ENCODE peak calls at places on chromosomes 12 and 14, in seven cellular contexts. F, G, R, E, A, V and U are unnamed samples.

GRCh38 chr12:42625611-42626010 is 36.1 kb upstream of the PRICKLE1 start:
- DNase-seq in V (no peak), F (no peak), E (no peak), A (no peak), R (no peak), G (peak), U (no peak)

GRCh38 chr14:103723176-103724081 is 7.8 kb downstream of the ZFYVE21 start:
- DNase-seq in G (no peak), R (no peak), E (no peak), F (no peak), V (no peak), A (no peak), U (no peak)

GRCh38 chr12:93317227-93317626 is 60.5 kb upstream of the NUDT4 start:
- DNase-seq in V (no peak), F (peak), G (no peak), R (no peak), E (no peak), A (no peak), U (no peak)

GRCh38 chr14:33699300-33699699 is 251.6 kb downstream of the EGLN3 start:
- DNase-seq in E (no peak), F (no peak), G (no peak), V (no peak), R (no peak), A (no peak), U (no peak)

GRCh38 chr14:89493877-89494634 is 77.0 kb upstream of the FOXN3 start:
- DNase-seq in A (no peak), G (peak), F (no peak), R (no peak), V (peak), E (no peak), U (peak)

GRCh38 chr14:23442721-23443356 is 7.4 kb upstream of the MYH7 start:
- DNase-seq in F (no peak), A (peak), R (no peak), G (no peak), E (no peak), V (peak), U (no peak)

GRCh38 chr12:114404451-114405198 is 1.3 kb downstream of the TBX5 start:
- DNase-seq in E (peak), G (no peak), R (no peak), A (no peak), F (no peak), V (no peak), U (no peak)

GRCh38 chr14:35180179-35180578 is 57.8 kb downstream of the PRORP start:
- DNase-seq in A (no peak), R (no peak), G (no peak), E (no peak), V (no peak), F (no peak), U (no peak)

GRCh38 chr14:102461490-102462317 is 47.9 kb downstream of the ANKRD9 start:
- DNase-seq in V (no peak), F (no peak), E (no peak), R (peak), A (no peak), G (no peak), U (no peak)

GRCh38 chr12:89357297-89357730 is 5.0 kb upstream of the DUSP6 start:
- DNase-seq in V (peak), E (no peak), A (no peak), G (no peak), F (no peak), R (no peak), U (no peak)

GRCh38 chr12:26629864-26630263 is 203.1 kb downstream of the ITPR2 start:
- DNase-seq in F (no peak), A (no peak), G (peak), R (no peak), E (peak), V (peak), U (peak)

GRCh38 chr12:6533653-6534157 is 612 bp upstream of the GAPDH start:
- DNase-seq in R (peak), G (peak), E (peak), V (peak), A (peak), F (no peak), U (peak)

GRCh38 chr12:116708826-116709756 is 28.8 kb downstream of the SPRING1 start:
- DNase-seq in A (peak), R (peak), E (peak), G (peak), F (peak), V (peak), U (peak)

GRCh38 chr12:106681210-106681609 is 93.3 kb upstream of the RIC8B start:
- DNase-seq in F (no peak), E (no peak), V (peak), G (no peak), A (no peak), R (no peak), U (no peak)

GRCh38 chr14:36773558-36773957 is 111.9 kb downstream of the PAX9 start:
- DNase-seq in R (no peak), E (peak), A (no peak), F (peak), G (peak), V (no peak), U (peak)

GRCh38 chr14:36771256-36771655 is 109.6 kb downstream of the PAX9 start:
- DNase-seq in R (no peak), V (no peak), F (no peak), G (no peak), A (no peak), E (no peak), U (no peak)

GRCh38 chr14:36767603-36768281 is 106.1 kb downstream of the PAX9 start:
- DNase-seq in A (no peak), E (no peak), R (no peak), G (peak), V (no peak), F (peak), U (peak)

GRCh38 chr14:36768638-36769337 is 107.1 kb downstream of the PAX9 start:
- DNase-seq in F (no peak), V (no peak), R (peak), G (no peak), E (no peak), A (no peak), U (no peak)

DNA sequence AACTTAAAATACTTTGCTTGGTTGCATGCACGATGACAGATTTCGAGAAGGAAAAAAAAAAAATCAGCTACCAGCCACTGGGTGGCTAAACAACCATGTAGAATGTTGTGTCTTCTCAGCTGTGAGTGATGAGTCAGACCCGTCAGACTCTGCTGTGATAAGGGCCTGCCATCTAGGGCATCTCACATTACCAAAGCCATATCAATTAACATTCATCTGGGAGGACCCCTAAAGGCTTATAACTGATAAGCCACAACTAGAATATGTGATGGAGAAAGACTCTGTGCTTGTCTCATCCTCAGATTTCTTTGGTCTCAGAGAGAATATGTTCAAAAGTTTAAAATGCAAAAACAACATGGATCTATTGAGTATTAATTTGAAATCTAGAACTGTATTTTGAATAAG is 111.5 kb downstream of the PAX9 start:
- DNase-seq in F (peak), G (peak), A (no peak), E (peak), R (no peak), V (no peak), U (peak)
- TF ChIP-seq CTCF in F (peak), G (no peak), A (peak), E (no peak), R (no peak), V (no peak), U (peak)

DNA sequence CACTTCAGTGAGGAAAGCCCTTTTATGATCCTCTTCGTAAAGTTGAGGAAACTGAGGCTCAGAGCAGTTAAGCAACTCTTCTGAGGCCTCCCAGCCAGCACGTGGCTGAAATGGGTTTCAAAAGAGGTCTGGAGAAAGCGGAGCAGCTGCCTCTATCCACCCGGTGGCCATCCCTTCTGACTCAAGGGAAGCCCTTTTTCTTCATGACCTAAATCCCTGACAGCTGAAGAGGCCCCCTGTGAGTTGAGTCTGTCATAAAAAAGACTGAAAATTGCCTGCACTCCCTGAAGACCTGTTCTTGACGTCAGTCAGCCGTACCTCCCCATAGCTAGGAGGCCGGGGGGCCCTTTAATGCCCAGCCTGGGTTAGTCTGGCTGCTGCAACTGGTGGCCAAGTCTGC is 10.7 kb downstream of the CMKLR1 start:
- DNase-seq in G (no peak), A (no peak), V (no peak), R (no peak), E (no peak), F (no peak), U (no peak)
- H3K4me2 ChIP-seq in G (no peak), A (no peak), V (no peak), R (no peak), E (no peak), F (no peak), U (no peak)

GRCh38 chr12:52148541-52149181 is 43.2 kb downstream of the KRT80 start:
- DNase-seq in F (peak), E (no peak), A (peak), V (no peak), G (no peak), R (no peak), U (no peak)
- H3K27ac ChIP-seq in F (peak), E (peak), A (no peak), V (no peak), G (peak), R (no peak), U (peak)

GRCh38 chr12:78101181-78101876 is 270.6 kb downstream of the NAV3 start:
- DNase-seq in V (no peak), A (no peak), F (no peak), E (no peak), G (peak), R (no peak), U (no peak)

GRCh38 chr12:78099806-78100205 is 269.1 kb downstream of the NAV3 start:
- DNase-seq in V (no peak), R (no peak), G (no peak), E (no peak), F (no peak), A (no peak), U (no peak)

GRCh38 chr12:78101946-78102635 is 271.4 kb downstream of the NAV3 start:
- DNase-seq in G (no peak), R (no peak), E (no peak), A (peak), V (no peak), F (no peak), U (no peak)

GRCh38 chr12:78095623-78096022 is 264.9 kb downstream of the NAV3 start:
- DNase-seq in F (peak), R (no peak), V (no peak), E (no peak), G (no peak), A (no peak), U (no peak)

GRCh38 chr12:78096909-78097597 is 266.4 kb downstream of the NAV3 start:
- DNase-seq in F (no peak), R (no peak), V (no peak), G (peak), E (peak), A (no peak), U (peak)
- TF ChIP-seq CTCF in F (no peak), R (no peak), V (no peak), G (no peak), E (no peak), A (no peak), U (no peak)

GRCh38 chr12:119456824-119457223 is 122.3 kb downstream of the CCDC60 start:
- DNase-seq in R (no peak), A (no peak), V (no peak), F (no peak), E (no peak), G (no peak), U (no peak)
- H3K4me2 ChIP-seq in R (no peak), A (no peak), V (no peak), F (no peak), E (no peak), G (no peak), U (no peak)

GRCh38 chr14:88095791-88096190 is 90.9 kb downstream of the GPR65 start:
- DNase-seq in A (no peak), R (no peak), V (no peak), E (no peak), G (no peak), F (no peak), U (no peak)
- H3K27ac ChIP-seq in A (no peak), R (no peak), V (no peak), E (no peak), G (no peak), F (no peak), U (no peak)

GRCh38 chr12:96375173-96375572 is 25.1 kb downstream of the CDK17 start:
- DNase-seq in F (no peak), R (no peak), A (no peak), V (no peak), E (no peak), G (no peak), U (no peak)
- TF ChIP-seq CTCF in F (no peak), R (no peak), A (no peak), V (no peak), E (no peak), G (no peak), U (no peak)

GRCh38 chr12:132502149-132502881 is 12.4 kb downstream of the FBRSL1 start:
- DNase-seq in V (peak), F (no peak), A (peak), E (no peak), G (no peak), R (no peak), U (no peak)
- H3K4me2 ChIP-seq in V (peak), F (no peak), A (no peak), E (no peak), G (no peak), R (no peak), U (no peak)

GRCh38 chr12:24416423-24417109 is 467.1 kb upstream of the SOX5 start:
- DNase-seq in G (no peak), F (no peak), R (no peak), E (no peak), V (no peak), A (no peak), U (no peak)

GRCh38 chr12:24418157-24418556 is 468.7 kb upstream of the SOX5 start:
- DNase-seq in V (no peak), A (no peak), E (peak), G (peak), F (no peak), R (no peak), U (peak)

GRCh38 chr12:24411948-24412347 is 462.5 kb upstream of the SOX5 start:
- DNase-seq in E (no peak), R (no peak), V (no peak), A (no peak), G (no peak), F (no peak), U (no peak)

GRCh38 chr12:24414421-24414820 is 465.0 kb upstream of the SOX5 start:
- DNase-seq in G (no peak), E (no peak), V (no peak), R (no peak), F (no peak), A (no peak), U (no peak)

DNA sequence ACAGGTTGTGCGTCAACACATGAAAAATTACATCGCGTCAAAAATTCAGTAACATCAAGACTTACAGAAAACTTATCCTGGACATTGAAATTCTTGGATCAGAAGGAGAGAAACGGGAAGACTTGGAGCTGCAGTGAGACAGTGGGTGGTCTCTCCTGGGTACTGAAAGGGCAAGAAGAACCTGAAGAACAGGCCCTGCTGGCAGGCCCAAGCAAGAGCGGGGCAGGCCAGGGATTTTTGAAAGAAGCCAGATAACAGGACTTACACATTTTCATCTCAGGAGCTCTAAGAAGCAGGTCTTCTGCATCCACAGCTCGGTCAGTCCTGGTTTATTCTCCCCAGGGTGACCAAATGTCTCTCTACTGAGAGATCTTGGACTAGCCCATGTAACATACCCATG is 466.5 kb upstream of the SOX5 start:
- DNase-seq in A (no peak), R (no peak), F (no peak), V (no peak), E (no peak), G (no peak), U (no peak)
- H3K27ac ChIP-seq in A (no peak), R (no peak), F (no peak), V (no peak), E (no peak), G (no peak), U (no peak)